ENCODE peak calls at places on chromosomes 1 and 21, in five cellular contexts. E is tibial artery; F is brain microvascular endothelial cell; W is cardiac muscle cell; S is CD4-positive, alpha-beta memory T cell. M is an unnamed sample. For H3K36me3, the result is how much of the 10 kb centered on the place peaks cover.

GRCh38 chr1:227356582-227357228 is 38.4 kb upstream of the CDC42BPA start:
- DNase-seq in E (no peak), F (peak), W (no peak), S (no peak), M (peak)

GRCh38 chr21:26945916-26946315 is 21.0 kb downstream of the ADAMTS5 start:
- DNase-seq in E (peak), F (no peak), W (peak), S (no peak), M (peak)

GRCh38 chr1:32897082-32898049 is 3.8 kb downstream of the TMEM54 start:
- DNase-seq in E (no peak), F (no peak), W (no peak), S (no peak), M (no peak)

GRCh38 chr1:169363046-169363756 is 4.4 kb downstream of the NME7 start:
- DNase-seq in E (no peak), F (peak), W (no peak), S (no peak), M (peak)

GRCh38 chr1:211634461-211634860 is 41.0 kb downstream of the NEK2 start:
- DNase-seq in E (peak), F (no peak), W (no peak), S (no peak), M (no peak)

GRCh38 chr1:54052470-54052933 is 502 bp downstream of the TMEM59 start:
- DNase-seq in E (no peak), F (peak), W (peak), S (no peak), M (peak)

GRCh38 chr1:59178339-59178744 is 118.6 kb upstream of the FGGY start:
- DNase-seq in E (peak), F (peak), W (no peak), S (no peak), M (no peak)

GRCh38 chr1:181100924-181101323 is 12.4 kb downstream of the IER5 start:
- DNase-seq in E (peak), F (no peak), W (no peak), S (no peak), M (no peak)

GRCh38 chr1:54581621-54582035 is 33.6 kb downstream of the ACOT11 start:
- DNase-seq in E (peak), F (peak), W (peak), S (no peak), M (peak)

GRCh38 chr1:66003690-66004089 is 211.0 kb downstream of the PDE4B start:
- DNase-seq in E (no peak), F (no peak), W (no peak), S (no peak), M (no peak)

GRCh38 chr1:181987334-181987870 is 74.1 kb downstream of the ZNF648 start:
- DNase-seq in E (no peak), F (no peak), W (no peak), S (no peak), M (no peak)

GRCh38 chr1:219179293-219179692 is 5.6 kb downstream of the LYPLAL1 start:
- DNase-seq in E (no peak), F (no peak), W (no peak), S (no peak), M (no peak)

GRCh38 chr1:29122987-29123870 is 474 bp downstream of the TMEM200B start:
- DNase-seq in E (peak), F (no peak), W (peak), S (peak), M (peak)

GRCh38 chr1:238104752-238105151 is 214.0 kb upstream of the ZP4 start:
- DNase-seq in E (no peak), F (no peak), W (no peak), S (no peak), M (no peak)

GRCh38 chr21:38688068-38688467 is 117.7 kb upstream of the ETS2 start:
- DNase-seq in E (no peak), F (no peak), W (no peak), S (no peak), M (no peak)

GRCh38 chr1:196312739-196313138 is 295.5 kb downstream of the KCNT2 start:
- DNase-seq in E (no peak), F (no peak), W (no peak), S (no peak), M (no peak)

GRCh38 chr1:218351617-218352438 is 6.7 kb downstream of the TGFB2 start:
- DNase-seq in E (peak), F (peak), W (no peak), S (peak), M (peak)

GRCh38 chr1:202081992-202082391 is 40.7 kb upstream of the GPR37L1 start:
- DNase-seq in E (no peak), F (no peak), W (peak), S (no peak), M (no peak)

GRCh38 chr1:209565759-209566678 is 17.5 kb upstream of the CAMK1G start:
- DNase-seq in E (peak), F (peak), W (peak), S (peak), M (peak)

GRCh38 chr1:239387304-239388231 is 1.2 kb downstream of the CHRM3 start:
- DNase-seq in E (no peak), F (no peak), W (peak), S (no peak), M (peak)

GRCh38 chr1:33682371-33682770 is 181.5 kb upstream of the HMGB4 start:
- DNase-seq in E (no peak), F (no peak), W (no peak), S (no peak), M (no peak)

GRCh38 chr1:24897263-24898151 is 32.6 kb downstream of the RUNX3 start:
- DNase-seq in E (peak), F (no peak), W (no peak), S (no peak), M (no peak)

GRCh38 chr1:155126494-155127104 is 1.1 kb upstream of the EFNA1 start:
- DNase-seq in E (peak), F (peak), W (peak), S (peak), M (no peak)

GRCh38 chr1:155207578-155208405 is at the start of gene THBS3:
- DNase-seq in E (peak), F (peak), W (no peak), S (no peak), M (peak)

GRCh38 chr21:17467392-17467791 is 45.5 kb upstream of the CXADR start:
- DNase-seq in E (no peak), F (no peak), W (no peak), S (no peak), M (no peak)

GRCh38 chr21:44984428-44984791 is 44.6 kb downstream of the SLX9 start:
- DNase-seq in E (peak), F (no peak), W (no peak), S (no peak), M (no peak)

GRCh38 chr1:71285529-71285928 is 204.7 kb upstream of the ZRANB2 start:
- DNase-seq in E (no peak), F (no peak), W (no peak), S (no peak), M (no peak)

GRCh38 chr1:44067258-44068250 is 36.3 kb upstream of the SLC6A9 start:
- DNase-seq in E (no peak), F (no peak), W (no peak), S (no peak), M (no peak)

GRCh38 chr1:162609306-162609705 is 23.0 kb upstream of the DDR2 start:
- DNase-seq in E (no peak), F (no peak), W (no peak), S (no peak), M (no peak)

GRCh38 chr1:26696191-26696644 is 403 bp downstream of the ARID1A start:
- DNase-seq in E (no peak), F (no peak), W (no peak), S (no peak), M (no peak)

GRCh38 chr1:235639586-235640205 is 9.9 kb downstream of the GNG4 start:
- DNase-seq in E (no peak), F (no peak), W (no peak), S (no peak), M (no peak)

GRCh38 chr1:72724951-72725863 is 442.9 kb upstream of the NEGR1 start:
- DNase-seq in E (peak), F (no peak), W (peak), S (no peak), M (no peak)

GRCh38 chr1:241964550-241965241 is 7.1 kb downstream of the BECN2 start:
- DNase-seq in E (no peak), F (no peak), W (no peak), S (no peak), M (no peak)

GRCh38 chr1:226250511-226250910 is 27.0 kb downstream of the MIXL1 start:
- DNase-seq in E (no peak), F (no peak), W (no peak), S (no peak), M (no peak)
- H3K36me3 ChIP-seq in E (under half), F (under half), W (under half), S (under half), M (under half)

DNA sequence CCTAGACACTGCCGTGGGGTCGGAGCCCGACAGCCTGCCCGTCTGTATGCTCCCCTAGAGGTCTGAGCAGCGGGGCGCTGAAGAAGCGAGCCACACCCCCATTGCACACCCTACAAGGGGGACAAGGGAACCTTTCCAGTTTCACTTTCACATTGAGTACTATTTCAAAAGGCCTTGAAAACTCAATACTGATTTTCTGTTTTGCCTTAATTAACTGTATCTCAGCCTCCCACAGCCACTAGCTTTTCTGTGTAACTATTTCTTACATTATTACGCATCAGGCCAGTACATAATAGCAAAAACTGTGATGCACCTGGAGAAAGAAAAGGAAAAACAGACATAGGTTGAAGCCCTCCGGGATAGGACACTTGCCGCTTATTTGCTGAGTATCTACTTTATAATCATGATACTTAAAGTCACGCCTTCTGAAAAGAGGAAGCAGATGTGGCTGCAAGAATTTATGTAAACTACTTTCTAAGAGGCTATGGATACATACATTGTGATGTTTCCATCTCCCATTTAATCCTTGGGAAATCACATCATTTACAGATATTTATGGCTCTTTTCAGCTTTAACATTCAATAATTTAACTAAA is 1719.5 kb downstream of the MRPL39 start:
- DNase-seq in E (no peak), F (no peak), W (no peak), S (peak), M (peak)
- H3K4me3 ChIP-seq in E (no peak), F (no peak), W (no peak), S (no peak), M (peak)

GRCh38 chr1:51792864-51793263 is 85.7 kb downstream of the NRDC start:
- DNase-seq in E (no peak), F (peak), W (no peak), S (no peak), M (no peak)

GRCh38 chr1:51790385-51790784 is 88.1 kb downstream of the NRDC start:
- DNase-seq in E (no peak), F (no peak), W (no peak), S (no peak), M (no peak)

GRCh38 chr1:51791888-51792287 is 86.6 kb downstream of the NRDC start:
- DNase-seq in E (no peak), F (no peak), W (no peak), S (no peak), M (no peak)

GRCh38 chr1:51788938-51789337 is 89.6 kb downstream of the NRDC start:
- DNase-seq in E (no peak), F (no peak), W (no peak), S (no peak), M (no peak)

GRCh38 chr1:51789342-51789741 is 89.2 kb downstream of the NRDC start:
- DNase-seq in E (no peak), F (no peak), W (no peak), S (no peak), M (no peak)
- H3K36me3 ChIP-seq in E (half or more), F (half or more), W (half or more), S (half or more), M (half or more)

GRCh38 chr1:40316595-40317393 is at the start of gene COL9A2:
- DNase-seq in E (no peak), F (no peak), W (peak), S (peak), M (no peak)

GRCh38 chr1:40315795-40316594 is 1.1 kb downstream of the COL9A2 start:
- DNase-seq in E (no peak), F (no peak), W (peak), S (no peak), M (no peak)

GRCh38 chr1:40318476-40318875 is 1.4 kb upstream of the COL9A2 start:
- DNase-seq in E (no peak), F (no peak), W (no peak), S (no peak), M (no peak)

GRCh38 chr1:40318970-40319621 is 2.0 kb upstream of the COL9A2 start:
- DNase-seq in E (no peak), F (no peak), W (no peak), S (no peak), M (no peak)

DNA sequence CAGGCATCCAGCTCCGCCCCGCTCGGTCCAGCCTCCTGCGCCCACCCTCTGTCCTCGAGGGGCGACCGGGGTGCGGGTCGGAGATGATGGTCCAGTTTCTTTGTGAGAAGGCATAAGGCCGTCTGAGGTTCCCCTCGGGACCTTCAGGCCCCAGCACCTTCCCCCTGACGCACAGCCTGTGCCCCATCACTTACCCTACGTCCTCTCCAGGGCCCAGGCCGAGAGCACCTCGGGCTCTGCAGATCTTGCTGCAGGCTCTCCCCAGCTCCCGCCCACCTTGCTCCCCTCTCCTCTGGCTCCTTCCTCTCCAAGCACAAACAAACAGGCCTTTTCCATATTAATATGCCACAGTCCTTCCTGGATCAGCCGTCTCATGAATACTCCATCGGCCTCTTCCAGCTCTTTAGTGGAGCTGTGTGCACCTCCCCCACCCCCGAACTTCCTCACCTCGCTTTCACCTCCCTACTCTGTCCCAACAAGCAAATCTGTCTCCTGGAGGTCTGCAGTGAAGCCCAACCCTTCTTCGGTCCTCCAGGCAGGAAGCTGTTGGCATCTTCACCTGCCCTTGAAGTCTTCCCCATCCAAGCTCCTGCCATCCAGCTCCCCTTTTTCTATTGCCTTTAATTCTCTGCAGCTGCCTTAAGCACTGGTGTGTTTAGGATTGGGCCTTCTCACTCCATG is 448 bp upstream of the COL9A2 start:
- DNase-seq in E (no peak), F (no peak), W (no peak), S (no peak), M (no peak)
- H3K4me3 ChIP-seq in E (peak), F (no peak), W (peak), S (no peak), M (no peak)

DNA sequence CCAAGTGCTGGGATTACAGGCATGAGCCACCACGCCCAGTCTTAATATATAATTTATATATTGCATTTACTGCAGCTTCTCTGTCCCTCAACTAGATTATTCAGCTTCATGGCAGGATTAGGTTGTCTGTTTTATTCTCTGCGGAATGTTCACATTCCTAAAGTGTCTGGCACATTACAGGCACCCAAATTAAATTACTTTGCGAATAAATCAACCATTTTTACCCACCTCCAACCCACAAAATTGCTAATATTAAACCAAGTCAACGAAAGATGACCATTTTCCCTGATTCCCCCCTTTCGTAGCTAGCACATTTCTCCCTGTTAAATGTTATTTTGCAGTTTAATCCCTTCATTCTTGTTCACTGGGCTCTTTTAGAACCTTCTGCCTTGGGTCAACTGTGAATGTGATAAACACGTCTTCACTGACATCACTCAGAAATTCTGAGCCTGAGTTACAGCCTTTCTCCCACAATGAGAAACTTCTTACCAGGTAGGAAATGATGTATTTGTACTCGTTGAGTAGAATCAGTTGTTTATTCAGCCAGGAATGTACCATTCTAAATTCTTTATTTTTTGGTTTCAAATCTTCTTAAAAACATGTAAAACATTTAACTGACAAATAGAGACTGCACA is 35.9 kb downstream of the THAP3 start:
- DNase-seq in E (no peak), F (no peak), W (no peak), S (no peak), M (no peak)
- H3K36me3 ChIP-seq in E (under half), F (under half), W (under half), S (under half), M (under half)

DNA sequence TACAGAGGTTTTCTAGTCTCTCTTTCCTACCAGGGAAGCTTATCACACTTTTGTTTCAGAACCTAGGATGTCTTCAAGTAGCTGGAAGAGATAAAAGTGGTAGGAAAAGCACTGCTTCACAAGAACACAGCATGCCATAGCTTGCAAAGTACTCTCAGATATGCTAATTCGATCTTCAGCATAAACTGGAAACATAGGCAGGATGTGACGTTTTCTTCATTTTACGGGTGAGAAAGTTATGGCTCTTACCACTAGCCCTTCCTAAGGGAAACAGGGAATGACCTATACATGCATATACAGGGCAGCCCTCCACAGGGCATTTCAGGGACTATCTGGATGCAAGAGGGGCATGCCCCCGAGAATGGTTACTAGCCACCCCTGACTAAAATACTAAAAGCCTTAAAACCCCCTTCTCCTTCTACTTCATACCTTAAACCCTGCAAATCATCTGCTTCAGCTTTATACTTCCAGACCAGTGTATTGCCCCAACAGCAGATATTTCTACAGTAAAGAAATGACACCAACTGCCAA is 2.5 kb downstream of the C1orf116 start:
- DNase-seq in E (no peak), F (no peak), W (no peak), S (no peak), M (no peak)
- H3K4me3 ChIP-seq in E (no peak), F (no peak), W (no peak), S (no peak), M (no peak)